ENCODE peak calls at places on chromosomes 1 and 21, in five cellular contexts. J is fibroblast of mammary gland, K is mammary epithelial cell, E is AG09309, C is glutamatergic neuron. A is an unnamed sample.

GRCh38 chr1:74356493-74356892 is 121.3 kb downstream of the TNNI3K start:
- DNase-seq in J (no peak), K (no peak), E (no peak), C (no peak), A (no peak)

GRCh38 chr1:70497152-70497551 is 86.1 kb downstream of the CTH start:
- DNase-seq in J (no peak), K (no peak), E (no peak), C (no peak), A (no peak)

GRCh38 chr1:16237343-16237830 is 404 bp upstream of the CPLANE2 start:
- DNase-seq in J (peak), K (no peak), E (no peak), C (no peak), A (no peak)

GRCh38 chr1:166730299-166730888 is 108.9 kb upstream of the POGK start:
- DNase-seq in J (no peak), K (peak), E (no peak), C (no peak), A (peak)

GRCh38 chr1:160204526-160205241 is 500 bp upstream of the PEA15 start:
- DNase-seq in J (no peak), K (no peak), E (no peak), C (no peak), A (no peak)

GRCh38 chr1:59682405-59683080 is 132.2 kb upstream of the HOOK1 start:
- DNase-seq in J (peak), K (no peak), E (no peak), C (no peak), A (no peak)

GRCh38 chr1:173009597-173009996 is 41.1 kb downstream of the TNFSF18 start:
- DNase-seq in J (peak), K (no peak), E (no peak), C (no peak), A (no peak)

GRCh38 chr1:22141493-22141892 is 1.4 kb downstream of the WNT4 start:
- DNase-seq in J (no peak), K (no peak), E (no peak), C (no peak), A (no peak)

GRCh38 chr1:12275370-12275769 is 45.5 kb downstream of the VPS13D start:
- DNase-seq in J (peak), K (no peak), E (no peak), C (peak), A (peak)

GRCh38 chr1:207054476-207054875 is 1.4 kb downstream of the PFKFB2 start:
- DNase-seq in J (no peak), K (no peak), E (no peak), C (no peak), A (no peak)

GRCh38 chr21:26842976-26843911 is 2.0 kb downstream of the ADAMTS1 start:
- DNase-seq in J (peak), K (peak), E (peak), C (peak), A (peak)

GRCh38 chr1:223074901-223075300 is 68.1 kb downstream of the TLR5 start:
- DNase-seq in J (no peak), K (no peak), E (no peak), C (no peak), A (no peak)

GRCh38 chr1:209723761-209724693 is 19.4 kb downstream of the HSD11B1 start:
- DNase-seq in J (peak), K (no peak), E (no peak), C (no peak), A (no peak)

GRCh38 chr21:44954281-44954771 is 14.5 kb downstream of the SLX9 start:
- DNase-seq in J (no peak), K (no peak), E (no peak), C (no peak), A (no peak)

GRCh38 chr1:173914366-173914871 is 2.7 kb downstream of the SERPINC1 start:
- DNase-seq in J (peak), K (peak), E (no peak), C (peak), A (peak)

GRCh38 chr1:33334081-33334552 is 13.2 kb upstream of the A3GALT2 start:
- DNase-seq in J (peak), K (peak), E (no peak), C (no peak), A (peak)

GRCh38 chr1:230301322-230301721 is 124.8 kb downstream of the PGBD5 start:
- DNase-seq in J (no peak), K (no peak), E (no peak), C (no peak), A (no peak)

GRCh38 chr21:32064511-32064910 is 191.7 kb downstream of the HUNK start:
- DNase-seq in J (no peak), K (no peak), E (no peak), C (no peak), A (no peak)

GRCh38 chr1:82464362-82464931 is 663.7 kb downstream of the ADGRL2 start:
- DNase-seq in J (peak), K (no peak), E (no peak), C (no peak), A (no peak)

GRCh38 chr1:154808909-154809262 is 61.2 kb downstream of the KCNN3 start:
- DNase-seq in J (no peak), K (no peak), E (no peak), C (no peak), A (no peak)

GRCh38 chr1:200362421-200362820 is 47.4 kb downstream of the ZNF281 start:
- DNase-seq in J (no peak), K (no peak), E (no peak), C (no peak), A (no peak)

GRCh38 chr1:162822391-162823200 is 32.1 kb downstream of the HSD17B7 start:
- DNase-seq in J (peak), K (no peak), E (no peak), C (peak), A (peak)
- TF ChIP-seq CTCF in J (no peak), K (peak), E (no peak), C (no peak), A (no peak)

GRCh38 chr1:6444377-6444776 is 19.8 kb downstream of the ESPN start:
- DNase-seq in J (no peak), K (no peak), E (no peak), C (no peak), A (no peak)

GRCh38 chr1:6441586-6441985 is 17.0 kb downstream of the ESPN start:
- DNase-seq in J (no peak), K (no peak), E (no peak), C (no peak), A (no peak)

GRCh38 chr1:6438047-6438525 is 13.5 kb downstream of the ESPN start:
- DNase-seq in J (peak), K (peak), E (no peak), C (peak), A (peak)

GRCh38 chr1:6443339-6444115 is 19.0 kb downstream of the ESPN start:
- DNase-seq in J (no peak), K (no peak), E (no peak), C (no peak), A (no peak)

DNA sequence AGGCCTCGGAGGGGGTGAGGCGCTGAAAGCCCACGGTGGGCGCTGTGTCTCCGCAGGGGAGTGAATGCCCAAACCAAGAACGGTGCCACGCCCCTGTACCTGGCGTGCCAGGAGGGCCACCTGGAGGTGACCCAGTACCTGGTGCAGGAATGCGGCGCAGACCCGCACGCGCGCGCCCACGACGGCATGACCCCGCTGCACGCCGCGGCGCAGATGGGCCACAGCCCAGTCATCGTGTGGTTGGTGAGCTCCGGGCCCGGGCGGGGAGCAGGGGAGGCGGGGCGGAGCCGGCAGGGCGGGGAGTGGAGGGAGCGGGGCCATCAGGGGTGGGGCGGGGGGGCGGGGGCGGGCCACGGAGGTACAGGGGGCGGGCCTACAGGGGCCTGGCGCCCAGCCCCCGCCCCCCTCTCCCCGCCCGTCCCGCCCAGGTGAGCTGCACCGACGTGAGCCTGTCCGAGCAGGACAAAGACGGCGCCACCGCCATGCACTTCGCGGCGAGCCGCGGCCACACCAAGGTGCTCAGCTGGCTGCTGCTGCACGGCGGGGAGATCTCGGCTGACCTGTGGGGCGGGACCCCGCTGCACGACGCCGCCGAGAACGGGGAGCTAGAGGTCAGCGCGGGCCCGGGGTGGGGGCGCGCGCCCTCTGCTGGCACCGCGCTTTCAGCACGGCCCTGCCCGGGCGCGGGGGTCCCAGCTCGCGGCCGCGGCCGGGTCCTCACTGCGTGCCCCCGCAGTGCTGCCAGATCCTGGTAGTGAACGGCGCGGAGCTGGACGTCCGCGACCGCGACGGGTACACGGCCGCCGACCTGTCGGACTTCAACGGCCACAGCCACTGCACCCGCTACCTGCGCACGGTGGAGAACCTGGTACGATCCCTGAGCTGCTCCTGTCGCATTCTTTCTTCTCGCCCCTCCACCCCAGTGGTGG is 15.9 kb downstream of the ESPN start:
- DNase-seq in J (peak), K (peak), E (no peak), C (peak), A (peak)
- TF ChIP-seq CTCF in J (no peak), K (no peak), E (no peak), C (peak), A (peak)

GRCh38 chr1:147669475-147670318 is 627 bp downstream of the ACP6 start:
- DNase-seq in J (peak), K (peak), E (no peak), C (peak), A (peak)
- TF ChIP-seq CTCF in J (no peak), K (no peak), E (no peak), C (no peak), A (no peak)

DNA sequence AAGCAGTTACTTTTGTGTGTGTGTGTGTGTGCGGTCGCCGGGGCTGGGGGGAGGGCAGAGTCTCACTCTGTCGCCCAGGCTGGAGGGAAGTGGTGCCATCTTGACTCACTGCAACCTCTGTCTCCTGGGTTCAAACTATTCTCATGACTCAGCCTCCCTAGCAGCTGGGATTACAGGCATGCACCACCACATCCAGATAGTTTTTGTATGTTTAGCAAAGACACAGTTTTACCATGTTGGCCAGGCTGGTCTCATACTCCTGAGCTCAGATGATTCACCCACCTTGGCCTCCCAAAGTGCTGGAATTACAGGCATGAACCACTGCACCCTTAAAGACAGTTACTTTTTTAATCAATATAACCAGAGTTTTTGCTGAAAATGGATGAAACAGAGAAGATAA is 207.0 kb downstream of the PTPRC start:
- DNase-seq in J (peak), K (no peak), E (no peak), C (no peak), A (no peak)
- TF ChIP-seq CTCF in J (no peak), K (no peak), E (no peak), C (no peak), A (no peak)

A was measured in MCF 10A.